ENCODE peak calls at places on chromosomes 7 and 10, in eight cellular contexts. D is T-helper 1 cell, W is tibial artery, L is heart right ventricle, F is fibroblast of pulmonary artery, H is T follicular helper cell, X is ovary, I is HTR-8/SVneo. V is an unnamed sample.

GRCh38 chr7:36600869-36601530 is 123.3 kb downstream of the AOAH start:
- DNase-seq in D (no peak), W (no peak), L (no peak), F (peak; percentile 43), H (no peak), X (no peak), I (peak; percentile 32), V (no peak)

GRCh38 chr10:69842932-69843331 is 41.2 kb downstream of the COL13A1 start:
- DNase-seq in D (no peak), W (no peak), L (no peak), F (no peak), H (no peak), X (no peak), I (no peak), V (no peak)

GRCh38 chr10:114779803-114780609 is 41.6 kb upstream of the FHIP2A start:
- DNase-seq in D (no peak), W (no peak), L (no peak), F (peak; percentile 84), H (no peak), X (no peak), I (peak; percentile 53), V (no peak)

GRCh38 chr7:75971961-75972763 is 22.2 kb downstream of the TMEM120A start:
- DNase-seq in D (no peak), W (peak; percentile 77), L (peak; percentile 74), F (peak; percentile 50), H (no peak), X (no peak), I (no peak), V (no peak)

GRCh38 chr7:33062023-33062781 is at the start of gene NT5C3A:
- DNase-seq in D (peak; percentile 18), W (peak; percentile 64), L (peak; percentile 24), F (peak; percentile 31), H (peak; percentile 3), X (no peak), I (peak; percentile 25), V (peak; percentile 47)

GRCh38 chr10:74231375-74231774 is 80.4 kb downstream of the ADK start:
- DNase-seq in D (no peak), W (no peak), L (no peak), F (peak; percentile 62), H (no peak), X (no peak), I (no peak), V (no peak)

GRCh38 chr7:107989618-107990373 is 13.2 kb downstream of the LAMB1 start:
- DNase-seq in D (no peak), W (peak; percentile 77), L (peak; percentile 46), F (peak; percentile 82), H (no peak), X (no peak), I (no peak), V (no peak)

GRCh38 chr7:33807779-33808482 is 97.4 kb upstream of the BMPER start:
- DNase-seq in D (no peak), W (no peak), L (no peak), F (peak; percentile 81), H (no peak), X (no peak), I (peak; percentile 27), V (no peak)

GRCh38 chr7:32915041-32915536 is 23.5 kb upstream of the KBTBD2 start:
- DNase-seq in D (no peak), W (no peak), L (no peak), F (no peak), H (no peak), X (no peak), I (no peak), V (no peak)

GRCh38 chr10:124145109-124145860 is 51.9 kb upstream of the CHST15 start:
- DNase-seq in D (no peak), W (peak; percentile 87), L (peak; percentile 39), F (peak; percentile 53), H (no peak), X (peak; percentile 48), I (no peak), V (no peak)

GRCh38 chr7:20241491-20242261 is 24.5 kb upstream of the MACC1 start:
- DNase-seq in D (no peak), W (no peak), L (no peak), F (peak; percentile 83), H (no peak), X (no peak), I (peak; percentile 24), V (no peak)

GRCh38 chr10:93300981-93301380 is 181.2 kb downstream of the MYOF start:
- DNase-seq in D (no peak), W (no peak), L (no peak), F (no peak), H (no peak), X (no peak), I (no peak), V (no peak)

GRCh38 chr10:32332299-32332750 is 14.6 kb downstream of the EPC1 start:
- DNase-seq in D (peak; percentile 67), W (no peak), L (no peak), F (peak; percentile 20), H (peak; percentile 62), X (no peak), I (no peak), V (no peak)

GRCh38 chr10:21134645-21135395 is 237.7 kb upstream of the NEBL start:
- DNase-seq in D (no peak), W (no peak), L (no peak), F (peak; percentile 39), H (no peak), X (no peak), I (no peak), V (no peak)

GRCh38 chr7:85014936-85015335 is 171.9 kb downstream of the SEMA3D start:
- DNase-seq in D (no peak), W (no peak), L (no peak), F (no peak), H (no peak), X (no peak), I (no peak), V (no peak)

GRCh38 chr7:111137296-111138195 is 46.6 kb downstream of the LRRN3 start:
- DNase-seq in D (no peak), W (peak; percentile 60), L (no peak), F (peak; percentile 21), H (no peak), X (no peak), I (no peak), V (no peak)

GRCh38 chr10:48309711-48310226 is 3.3 kb downstream of the MAPK8 start:
- DNase-seq in D (no peak), W (no peak), L (no peak), F (peak; percentile 46), H (no peak), X (no peak), I (peak; percentile 33), V (no peak)

GRCh38 chr7:156157409-156158012 is 345.2 kb upstream of the SHH start:
- DNase-seq in D (no peak), W (no peak), L (no peak), F (no peak), H (no peak), X (no peak), I (no peak), V (no peak)

V was measured in progenitor cell of endocrine pancreas.